ENCODE peak calls at places on chromosomes 6 and 20, in seven cellular contexts. Z is A549; H is RCC 7860; P is stimulated activated CD8-positive, alpha-beta memory T cell treated with anti-CD3 and anti-CD28 coated beads, Interleukin-7, amount 100 ng/mL, for 4 hours; Y is GM20000; O is NCI-H510A treated with DMSO at 0.1 percent for 48 hours; C is ELR. K is an unnamed sample.

GRCh38 chr20:49573900-49574416 is 6.0 kb upstream of the PTGIS start:
- DNase-seq in Z (no peak), H (peak; percentile 100), P (no peak), Y (no peak), O (no peak), C (peak; percentile 45), K (no peak)

GRCh38 chr6:12875061-12875460 is 158.5 kb downstream of the PHACTR1 start:
- DNase-seq in Z (no peak), H (peak; percentile 16), P (no peak), Y (no peak), O (no peak), C (peak; percentile 97), K (no peak)

GRCh38 chr6:32700391-32701040 is 34.1 kb upstream of the HLA-DQB1 start:
- DNase-seq in Z (peak; percentile 19), H (peak; percentile 19), P (no peak), Y (peak; percentile 17), O (peak; percentile 37), C (peak; percentile 65), K (peak; percentile 24)

GRCh38 chr20:18165553-18165952 is 27.9 kb downstream of the KAT14 start:
- DNase-seq in Z (no peak), H (no peak), P (no peak), Y (no peak), O (no peak), C (peak; percentile 22), K (no peak)

GRCh38 chr20:56843386-56843785 is 214.3 kb downstream of the TFAP2C start:
- DNase-seq in Z (no peak), H (no peak), P (no peak), Y (no peak), O (no peak), C (no peak), K (no peak)

GRCh38 chr6:41789390-41789724 is 1.9 kb downstream of the TOMM6 start:
- DNase-seq in Z (no peak), H (no peak), P (no peak), Y (no peak), O (no peak), C (no peak), K (no peak)

GRCh38 chr6:38116248-38116647 is 296.7 kb downstream of the ZFAND3 start:
- DNase-seq in Z (no peak), H (no peak), P (no peak), Y (no peak), O (no peak), C (no peak), K (no peak)

GRCh38 chr6:44859901-44860410 is 468.2 kb upstream of the RUNX2 start:
- DNase-seq in Z (no peak), H (no peak), P (no peak), Y (no peak), O (no peak), C (no peak), K (no peak)

GRCh38 chr6:41036188-41036587 is 2.8 kb downstream of the UNC5CL start:
- DNase-seq in Z (peak; percentile 21), H (no peak), P (no peak), Y (no peak), O (no peak), C (no peak), K (no peak)

GRCh38 chr20:8853805-8854338 is 215.0 kb upstream of the PLCB4 start:
- DNase-seq in Z (peak; percentile 70), H (peak; percentile 84), P (no peak), Y (peak; percentile 45), O (peak; percentile 91), C (peak; percentile 86), K (peak; percentile 69)

GRCh38 chr6:112037783-112038216 is 16.1 kb upstream of the CCN6 start:
- DNase-seq in Z (peak; percentile 5), H (peak; percentile 91), P (no peak), Y (no peak), O (no peak), C (peak; percentile 97), K (peak; percentile 64)

GRCh38 chr6:75305573-75305972 is 21.0 kb upstream of the TMEM30A start:
- DNase-seq in Z (no peak), H (no peak), P (no peak), Y (no peak), O (no peak), C (no peak), K (no peak)

GRCh38 chr6:5866547-5867051 is 140.1 kb downstream of the NRN1 start:
- DNase-seq in Z (no peak), H (no peak), P (no peak), Y (no peak), O (peak; percentile 86), C (peak; percentile 12), K (no peak)

GRCh38 chr6:44655368-44656342 is 268.1 kb downstream of the CDC5L start:
- DNase-seq in Z (peak; percentile 25), H (peak; percentile 22), P (peak; percentile 59), Y (peak; percentile 69), O (peak; percentile 65), C (peak; percentile 68), K (peak; percentile 19)

GRCh38 chr6:100657678-100658330 is 193.1 kb upstream of the SIM1 start:
- DNase-seq in Z (no peak), H (peak; percentile 30), P (no peak), Y (no peak), O (peak; percentile 43), C (peak; percentile 70), K (no peak)

GRCh38 chr6:4672772-4673171 is 103.4 kb upstream of the CDYL start:
- DNase-seq in Z (no peak), H (no peak), P (no peak), Y (no peak), O (no peak), C (no peak), K (no peak)

GRCh38 chr6:33410711-33411631 is at the start of gene PHF1:
- DNase-seq in Z (peak; percentile 56), H (no peak), P (peak; percentile 80), Y (peak; percentile 92), O (no peak), C (peak; percentile 84), K (no peak)

GRCh38 chr6:35206346-35206745 is 7.4 kb upstream of the SCUBE3 start:
- DNase-seq in Z (no peak), H (no peak), P (no peak), Y (no peak), O (no peak), C (no peak), K (no peak)

GRCh38 chr6:42294759-42295158 is 77.1 kb upstream of the MRPS10 start:
- DNase-seq in Z (peak; percentile 52), H (peak; percentile 77), P (no peak), Y (no peak), O (no peak), C (peak; percentile 92), K (no peak)

GRCh38 chr6:2636672-2637071 is 114.0 kb downstream of the MYLK4 start:
- DNase-seq in Z (no peak), H (no peak), P (no peak), Y (no peak), O (no peak), C (no peak), K (no peak)

GRCh38 chr6:35181933-35182612 is 31.7 kb upstream of the SCUBE3 start:
- DNase-seq in Z (peak; percentile 45), H (peak; percentile 74), P (no peak), Y (peak; percentile 30), O (no peak), C (peak; percentile 92), K (no peak)

GRCh38 chr6:56930846-56931245 is 24.1 kb upstream of the BEND6 start:
- DNase-seq in Z (no peak), H (no peak), P (no peak), Y (no peak), O (no peak), C (no peak), K (no peak)

GRCh38 chr20:43662943-43663655 is 3.8 kb upstream of the MYBL2 start:
- DNase-seq in Z (no peak), H (no peak), P (no peak), Y (no peak), O (no peak), C (peak; percentile 77), K (no peak)

GRCh38 chr6:2715737-2716136 is 35.0 kb downstream of the MYLK4 start:
- DNase-seq in Z (no peak), H (no peak), P (no peak), Y (no peak), O (no peak), C (no peak), K (no peak)

GRCh38 chr20:38706482-38706881 is 17.8 kb upstream of the SLC32A1 start:
- DNase-seq in Z (no peak), H (no peak), P (no peak), Y (no peak), O (peak; percentile 3), C (no peak), K (no peak)

GRCh38 chr20:17503501-17504325 is 27.5 kb downstream of the BFSP1 start:
- DNase-seq in Z (no peak), H (no peak), P (no peak), Y (no peak), O (no peak), C (no peak), K (no peak)

GRCh38 chr6:118893882-118894424 is at the start of gene ASF1A:
- DNase-seq in Z (peak; percentile 56), H (peak; percentile 94), P (peak; percentile 88), Y (peak; percentile 92), O (peak; percentile 89), C (peak; percentile 99), K (peak; percentile 99)

GRCh38 chr6:125753218-125753936 is 3.9 kb downstream of the HEY2 start:
- DNase-seq in Z (no peak), H (no peak), P (no peak), Y (peak; percentile 47), O (no peak), C (peak; percentile 43), K (no peak)

GRCh38 chr6:28769626-28770402 is 154.0 kb downstream of the TRIM27 start:
- DNase-seq in Z (peak; percentile 35), H (peak; percentile 55), P (no peak), Y (no peak), O (no peak), C (peak; percentile 67), K (no peak)

GRCh38 chr6:158775832-158776231 is 43.3 kb downstream of the EZR start:
- DNase-seq in Z (no peak), H (no peak), P (no peak), Y (no peak), O (no peak), C (no peak), K (no peak)

GRCh38 chr20:63000036-63000435 is 6.7 kb downstream of the BHLHE23 start:
- DNase-seq in Z (no peak), H (no peak), P (no peak), Y (no peak), O (no peak), C (no peak), K (no peak)

GRCh38 chr6:136104556-136104955 is 145.6 kb downstream of the MTFR2 start:
- DNase-seq in Z (no peak), H (no peak), P (no peak), Y (no peak), O (no peak), C (no peak), K (no peak)

GRCh38 chr6:13830803-13831202 is 16.4 kb upstream of the MCUR1 start:
- DNase-seq in Z (no peak), H (no peak), P (no peak), Y (no peak), O (no peak), C (no peak), K (no peak)

GRCh38 chr6:133854633-133855598 is 34.0 kb upstream of the TCF21 start:
- DNase-seq in Z (no peak), H (no peak), P (no peak), Y (no peak), O (no peak), C (no peak), K (no peak)

K was measured in putamen.